ENCODE peak calls at places on chromosomes 3 and 15, in eight cellular contexts. W, R, I, D, A, S, L and J are unnamed samples.

GRCh38 chr15:32901995-32902394 is 184.2 kb downstream of the GREM1 start:
- DNase-seq in W (no peak), R (no peak), I (no peak), D (no peak), A (no peak), S (no peak), L (no peak), J (no peak)

GRCh38 chr15:67177750-67178149 is 76.7 kb downstream of the AAGAB start:
- DNase-seq in W (no peak), R (no peak), I (no peak), D (peak), A (no peak), S (no peak), L (peak), J (no peak)

GRCh38 chr3:45595364-45596154 is 1.0 kb downstream of the LIMD1 start:
- DNase-seq in W (no peak), R (no peak), I (peak), D (peak), A (no peak), S (no peak), L (no peak), J (peak)

GRCh38 chr3:140251678-140252077 is 316.7 kb downstream of the CLSTN2 start:
- DNase-seq in W (no peak), R (no peak), I (no peak), D (no peak), A (no peak), S (no peak), L (no peak), J (no peak)

GRCh38 chr3:194261581-194262063 is 89.5 kb downstream of the CPN2 start:
- DNase-seq in W (no peak), R (no peak), I (no peak), D (no peak), A (no peak), S (no peak), L (no peak), J (peak)

GRCh38 chr3:190764231-190764630 is 98.3 kb downstream of the GMNC start:
- DNase-seq in W (no peak), R (no peak), I (no peak), D (no peak), A (no peak), S (no peak), L (no peak), J (no peak)

GRCh38 chr15:92636950-92637481 is 18.6 kb downstream of the FAM174B start:
- DNase-seq in W (no peak), R (peak), I (peak), D (no peak), A (no peak), S (no peak), L (no peak), J (no peak)

GRCh38 chr3:174937488-174937887 is 78.4 kb downstream of the NAALADL2 start:
- DNase-seq in W (no peak), R (no peak), I (no peak), D (peak), A (no peak), S (no peak), L (no peak), J (no peak)

GRCh38 chr3:52253314-52254260 is 8.0 kb downstream of the PPM1M start:
- DNase-seq in W (peak), R (no peak), I (peak), D (peak), A (no peak), S (no peak), L (no peak), J (no peak)

GRCh38 chr15:60375255-60375809 is 22.5 kb downstream of the ANXA2 start:
- DNase-seq in W (no peak), R (no peak), I (no peak), D (no peak), A (no peak), S (no peak), L (no peak), J (no peak)

GRCh38 chr3:189458536-189458935 is 172.7 kb upstream of the TP63 start:
- DNase-seq in W (no peak), R (no peak), I (no peak), D (no peak), A (no peak), S (no peak), L (no peak), J (no peak)

GRCh38 chr3:84967767-84968581 is 9.2 kb downstream of the CADM2 start:
- DNase-seq in W (no peak), R (no peak), I (no peak), D (no peak), A (no peak), S (no peak), L (no peak), J (no peak)

GRCh38 chr15:57377478-57377847 is 1.2 kb downstream of the CGNL1 start:
- DNase-seq in W (no peak), R (no peak), I (peak), D (no peak), A (no peak), S (no peak), L (no peak), J (no peak)

GRCh38 chr15:70023064-70023768 is 74.5 kb downstream of the TLE3 start:
- DNase-seq in W (peak), R (no peak), I (peak), D (peak), A (no peak), S (no peak), L (peak), J (no peak)

GRCh38 chr15:98844261-98844660 is 163.3 kb downstream of the PGPEP1L start:
- DNase-seq in W (no peak), R (no peak), I (no peak), D (no peak), A (no peak), S (no peak), L (no peak), J (no peak)

GRCh38 chr3:138629526-138629925 is 21.0 kb downstream of the FAIM start:
- DNase-seq in W (no peak), R (no peak), I (no peak), D (no peak), A (no peak), S (no peak), L (no peak), J (no peak)

GRCh38 chr3:124850633-124851032 is 36.5 kb downstream of the ITGB5 start:
- DNase-seq in W (no peak), R (no peak), I (no peak), D (no peak), A (no peak), S (no peak), L (no peak), J (no peak)

GRCh38 chr3:51340311-51340829 is 44.7 kb upstream of the MANF start:
- DNase-seq in W (no peak), R (no peak), I (no peak), D (peak), A (no peak), S (no peak), L (peak), J (no peak)

GRCh38 chr3:64651286-64651685 is 36.5 kb downstream of the ADAMTS9 start:
- DNase-seq in W (no peak), R (no peak), I (no peak), D (no peak), A (no peak), S (no peak), L (no peak), J (no peak)

GRCh38 chr3:90031121-90031520 is 923.7 kb downstream of the EPHA3 start:
- DNase-seq in W (no peak), R (no peak), I (no peak), D (peak), A (no peak), S (no peak), L (no peak), J (no peak)

GRCh38 chr15:74200394-74200793 is 2.2 kb downstream of the STRA6 start:
- DNase-seq in W (no peak), R (no peak), I (no peak), D (peak), A (no peak), S (no peak), L (no peak), J (no peak)

GRCh38 chr3:14775574-14775973 is 43.2 kb upstream of the FGD5 start:
- DNase-seq in W (no peak), R (no peak), I (no peak), D (no peak), A (peak), S (peak), L (no peak), J (peak)

GRCh38 chr15:68210409-68210756 is 5.3 kb upstream of the CALML4 start:
- DNase-seq in W (no peak), R (no peak), I (no peak), D (no peak), A (no peak), S (no peak), L (no peak), J (no peak)

GRCh38 chr3:4884901-4885300 is 94.3 kb upstream of the BHLHE40 start:
- DNase-seq in W (no peak), R (no peak), I (no peak), D (no peak), A (no peak), S (no peak), L (no peak), J (no peak)

GRCh38 chr15:82968066-82968465 is 15.5 kb upstream of the HOMER2 start:
- DNase-seq in W (no peak), R (no peak), I (no peak), D (peak), A (no peak), S (no peak), L (no peak), J (no peak)

GRCh38 chr3:196793224-196793623 is 53.6 kb downstream of the PAK2 start:
- DNase-seq in W (no peak), R (no peak), I (no peak), D (peak), A (no peak), S (no peak), L (peak), J (no peak)

GRCh38 chr3:8702560-8702959 is 31.0 kb upstream of the CAV3 start:
- DNase-seq in W (peak), R (no peak), I (no peak), D (no peak), A (no peak), S (no peak), L (no peak), J (no peak)
- TF ChIP-seq CTCF in W (no peak), R (no peak), I (no peak), D (peak), A (peak), S (peak), L (peak), J (no peak)

GRCh38 chr15:34616613-34617012 is 33.2 kb upstream of the GOLGA8B start:
- DNase-seq in W (no peak), R (no peak), I (no peak), D (no peak), A (no peak), S (no peak), L (no peak), J (no peak)
- TF ChIP-seq CTCF in W (no peak), R (no peak), I (no peak), D (peak), A (peak), S (no peak), L (no peak), J (no peak)

DNA sequence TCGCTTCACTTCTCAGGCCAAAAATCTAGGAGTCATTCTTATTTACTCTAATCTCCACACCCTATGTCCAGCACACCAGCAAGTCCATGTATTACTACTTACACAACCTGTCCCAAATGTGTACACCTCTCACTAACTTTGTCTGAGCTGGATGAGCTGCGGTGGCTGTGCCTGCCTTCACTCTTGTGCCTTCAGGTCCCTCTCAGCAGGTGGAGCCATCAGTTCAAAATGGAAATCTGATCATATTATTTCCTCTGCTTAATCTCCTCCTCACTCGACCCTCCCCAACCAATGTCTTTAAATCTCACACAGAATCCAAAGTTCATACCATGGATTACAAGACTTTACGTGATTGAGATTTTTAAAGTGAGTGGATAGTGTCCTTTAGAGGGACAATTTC is 82.8 kb downstream of the SSR3 start:
- DNase-seq in W (no peak), R (no peak), I (no peak), D (no peak), A (no peak), S (no peak), L (no peak), J (no peak)
- TF ChIP-seq CTCF in W (peak), R (no peak), I (no peak), D (no peak), A (no peak), S (no peak), L (no peak), J (no peak)

GRCh38 chr3:156449712-156450574 is 105.0 kb downstream of the SSR3 start:
- DNase-seq in W (peak), R (no peak), I (peak), D (peak), A (no peak), S (no peak), L (peak), J (no peak)
- TF ChIP-seq CTCF in W (peak), R (peak), I (no peak), D (peak), A (peak), S (peak), L (peak), J (peak)

DNA sequence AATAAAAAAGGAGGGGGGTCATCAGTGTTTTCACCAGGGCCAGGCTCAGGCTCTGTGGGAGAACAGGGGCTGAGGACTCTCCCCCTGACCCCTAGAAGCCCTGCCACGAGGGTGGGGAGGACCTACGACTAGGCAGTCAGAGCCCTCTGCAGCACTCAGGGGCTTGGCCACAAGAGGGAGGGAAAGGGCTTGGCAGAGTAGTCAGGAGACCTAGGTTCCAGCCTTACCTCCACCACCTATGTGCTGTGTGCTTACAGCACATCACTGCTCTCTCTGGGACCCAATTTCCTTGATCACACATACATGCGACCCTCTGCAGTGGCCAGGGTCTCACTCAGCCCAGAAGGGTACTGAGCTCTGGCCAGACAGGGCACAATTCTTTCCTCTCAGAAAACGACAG is 16.3 kb upstream of the SKIC8 start:
- DNase-seq in W (peak), R (no peak), I (peak), D (peak), A (no peak), S (no peak), L (no peak), J (no peak)
- TF ChIP-seq CTCF in W (peak), R (no peak), I (no peak), D (peak), A (peak), S (peak), L (peak), J (no peak)

DNA sequence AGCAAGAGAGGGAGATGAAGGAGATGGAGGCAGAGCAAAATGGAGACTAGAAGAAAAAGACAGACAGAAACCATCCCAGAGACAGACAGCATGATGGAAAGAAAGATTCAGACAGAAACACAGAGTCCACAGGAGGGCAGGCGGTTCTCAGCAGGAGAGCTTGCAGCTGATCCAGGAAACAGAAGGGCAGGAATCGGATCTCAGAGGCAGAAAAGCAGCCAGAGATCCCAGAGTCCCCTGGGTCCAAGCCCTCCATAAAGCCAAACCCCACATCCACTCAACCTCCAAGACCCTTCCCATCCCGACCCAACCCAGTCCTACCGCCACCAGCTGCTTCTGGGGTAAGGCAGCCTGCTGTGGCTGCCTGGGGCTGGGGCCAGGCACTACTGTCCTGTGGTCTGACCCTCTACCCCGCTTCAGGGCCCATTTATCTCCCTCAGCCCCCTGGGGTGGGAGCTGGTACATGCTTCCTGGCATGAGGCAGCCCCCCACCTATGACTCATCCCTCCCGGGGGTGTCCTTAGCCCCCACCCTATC is at the start of gene UCN2:
- DNase-seq in W (no peak), R (no peak), I (no peak), D (peak), A (no peak), S (no peak), L (no peak), J (no peak)
- TF ChIP-seq CTCF in W (no peak), R (no peak), I (no peak), D (peak), A (no peak), S (no peak), L (no peak), J (no peak)

GRCh38 chr3:167394003-167394402 is 13.9 kb upstream of the ZBBX start:
- DNase-seq in W (no peak), R (no peak), I (no peak), D (no peak), A (no peak), S (no peak), L (no peak), J (no peak)
- TF ChIP-seq CTCF in W (no peak), R (no peak), I (no peak), D (no peak), A (peak), S (peak), L (no peak), J (peak)

DNA sequence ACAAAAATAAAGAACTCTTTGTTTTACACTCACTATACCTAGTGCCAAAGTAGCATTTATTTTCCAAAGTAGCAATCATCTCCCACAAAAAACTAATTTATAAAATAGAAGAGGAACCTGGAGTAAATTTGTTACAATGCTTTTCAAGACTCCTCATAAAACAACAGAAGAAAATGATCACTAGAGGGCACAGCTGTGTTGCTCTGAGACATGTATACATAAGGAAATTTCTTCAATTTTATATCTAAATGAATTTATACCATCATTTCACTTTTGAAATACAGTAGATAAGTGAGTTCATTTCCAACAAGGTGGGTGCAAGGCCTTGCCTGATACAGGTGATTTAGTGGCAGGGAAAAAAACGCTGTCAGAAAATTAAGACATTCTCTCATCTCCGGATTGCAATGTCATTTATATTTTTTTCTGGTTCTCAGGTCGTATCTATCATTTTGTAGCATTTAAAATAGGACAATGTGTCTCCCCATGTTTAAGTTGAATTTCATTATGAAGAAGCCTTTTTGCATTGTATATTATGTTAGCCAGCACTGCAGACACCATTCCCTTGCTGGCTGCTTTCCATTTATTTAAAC is 25.3 kb upstream of the ARHGEF26 start:
- DNase-seq in W (no peak), R (no peak), I (peak), D (peak), A (no peak), S (no peak), L (no peak), J (no peak)
- TF ChIP-seq CTCF in W (peak), R (peak), I (no peak), D (peak), A (peak), S (peak), L (peak), J (peak)

GRCh38 chr3:25438791-25439555 is 10.9 kb downstream of the RARB start:
- DNase-seq in W (no peak), R (no peak), I (no peak), D (no peak), A (no peak), S (no peak), L (no peak), J (no peak)

GRCh38 chr3:25437953-25438352 is 9.9 kb downstream of the RARB start:
- DNase-seq in W (no peak), R (no peak), I (no peak), D (no peak), A (no peak), S (no peak), L (no peak), J (no peak)

GRCh38 chr3:25442486-25442885 is 14.4 kb downstream of the RARB start:
- DNase-seq in W (no peak), R (no peak), I (no peak), D (no peak), A (no peak), S (no peak), L (no peak), J (no peak)

GRCh38 chr3:25444273-25444672 is 16.2 kb downstream of the RARB start:
- DNase-seq in W (no peak), R (no peak), I (no peak), D (no peak), A (no peak), S (no peak), L (no peak), J (no peak)

DNA sequence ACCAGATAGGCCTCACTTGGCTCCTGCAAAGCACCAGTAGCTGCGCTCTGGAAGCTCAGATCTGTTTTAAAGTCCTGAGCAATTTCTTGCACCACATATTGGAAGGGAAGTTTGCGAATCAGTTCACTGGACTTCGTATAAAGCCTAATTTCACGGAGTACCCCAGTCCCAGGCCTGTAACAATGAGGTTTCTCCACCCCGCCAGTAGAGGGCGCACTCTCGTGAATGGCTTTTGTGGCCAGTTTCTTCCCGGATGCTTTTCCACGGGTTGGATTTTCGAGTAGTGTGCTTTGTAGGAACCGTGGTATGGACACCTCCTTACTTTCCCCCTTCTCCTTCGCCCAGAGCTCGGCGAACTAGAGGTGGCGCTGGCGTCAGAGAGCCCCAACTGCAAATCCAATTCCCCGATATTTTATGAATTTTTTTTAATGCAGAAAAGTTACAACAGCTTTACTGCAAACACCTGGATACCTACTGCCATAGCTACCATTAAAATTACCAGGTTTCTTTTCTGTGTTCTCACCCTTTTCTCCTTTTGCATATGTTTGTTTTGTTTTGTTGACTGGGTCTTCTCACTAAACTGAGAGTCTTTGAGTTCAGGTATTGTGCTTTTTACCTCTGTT is 13.3 kb downstream of the RARB start:
- DNase-seq in W (peak), R (no peak), I (peak), D (no peak), A (no peak), S (no peak), L (no peak), J (no peak)
- TF ChIP-seq CTCF in W (peak), R (peak), I (peak), D (peak), A (peak), S (peak), L (peak), J (peak)